ENCODE peak calls at places on chromosomes 7 and 10, in four cellular contexts. One of them, this sample, is unnamed.

GRCh38 chr10:73218466-73219191 is 28.4 kb downstream of the DNAJC9 start:
- DNase-seq in T-helper 9 cell: no peak
- DNase-seq in H7: peak; percentile 16
- DNase-seq in NCI-H2029 treated with DMSO at 0.1 percent for 48 hours: no peak
- DNase-seq in this sample: no peak

GRCh38 chr7:151727579-151728285 is 149.2 kb downstream of the PRKAG2 start:
- DNase-seq in T-helper 9 cell: no peak
- DNase-seq in H7: peak; percentile 76
- DNase-seq in NCI-H2029 treated with DMSO at 0.1 percent for 48 hours: no peak
- DNase-seq in this sample: no peak

GRCh38 chr7:38907066-38907465 is 1.9 kb downstream of the VPS41 start:
- DNase-seq in T-helper 9 cell: no peak
- DNase-seq in H7: no peak
- DNase-seq in NCI-H2029 treated with DMSO at 0.1 percent for 48 hours: no peak
- DNase-seq in this sample: no peak

GRCh38 chr10:13152286-13152685 is 9.1 kb upstream of the MCM10 start:
- DNase-seq in T-helper 9 cell: no peak
- DNase-seq in H7: no peak
- DNase-seq in NCI-H2029 treated with DMSO at 0.1 percent for 48 hours: no peak
- DNase-seq in this sample: no peak

GRCh38 chr10:103053659-103054581 is 135.8 kb downstream of the CNNM2 start:
- DNase-seq in T-helper 9 cell: peak; percentile 15
- DNase-seq in H7: peak; percentile 60
- DNase-seq in NCI-H2029 treated with DMSO at 0.1 percent for 48 hours: no peak
- DNase-seq in this sample: no peak

GRCh38 chr10:103983367-103983911 is 16.5 kb downstream of the SLK start:
- DNase-seq in T-helper 9 cell: no peak
- DNase-seq in H7: no peak
- DNase-seq in NCI-H2029 treated with DMSO at 0.1 percent for 48 hours: no peak
- DNase-seq in this sample: no peak

GRCh38 chr7:28096713-28097112 is 83.9 kb downstream of the JAZF1 start:
- DNase-seq in T-helper 9 cell: peak; percentile 14
- DNase-seq in H7: peak; percentile 76
- DNase-seq in NCI-H2029 treated with DMSO at 0.1 percent for 48 hours: peak; percentile 52
- DNase-seq in this sample: no peak

GRCh38 chr10:88088441-88089340 is 225.3 kb downstream of the PTEN start:
- DNase-seq in T-helper 9 cell: no peak
- DNase-seq in H7: no peak
- DNase-seq in NCI-H2029 treated with DMSO at 0.1 percent for 48 hours: peak; percentile 74
- DNase-seq in this sample: no peak

GRCh38 chr7:104923010-104923421 is 91.0 kb upstream of the KMT2E start:
- DNase-seq in T-helper 9 cell: peak; percentile 53
- DNase-seq in H7: peak; percentile 57
- DNase-seq in NCI-H2029 treated with DMSO at 0.1 percent for 48 hours: peak; percentile 66
- DNase-seq in this sample: no peak

GRCh38 chr7:136027160-136027559 is 50.0 kb upstream of the MTPN start:
- DNase-seq in T-helper 9 cell: no peak
- DNase-seq in H7: no peak
- DNase-seq in NCI-H2029 treated with DMSO at 0.1 percent for 48 hours: no peak
- DNase-seq in this sample: no peak